ENCODE peak calls at places on chromosomes 4 and X, in seven cellular contexts. D, W, M, E, V, G and A are unnamed samples.

GRCh38 chr4:137707626-137708025 is 175.3 kb upstream of the PCDH18 start:
- DNase-seq in D (no peak), W (no peak), E (no peak), M (no peak), G (no peak), V (no peak), A (no peak)

GRCh38 chrX:130909469-130910136 is 6.6 kb upstream of the ENOX2 start:
- DNase-seq in V (no peak), W (no peak), D (no peak), M (no peak), E (no peak), G (no peak), A (no peak)

GRCh38 chrX:44054863-44055601 is 81.8 kb upstream of the NDP start:
- DNase-seq in G (no peak), V (no peak), M (no peak), D (no peak), W (no peak), E (no peak), A (no peak)

GRCh38 chr4:21845663-21846062 is 102.9 kb downstream of the KCNIP4 start:
- DNase-seq in M (no peak), V (no peak), D (no peak), W (no peak), E (no peak), G (no peak), A (no peak)

GRCh38 chr4:154124539-154125255 is 335.8 kb upstream of the SFRP2 start:
- DNase-seq in W (no peak), M (no peak), D (no peak), G (no peak), V (no peak), E (no peak), A (no peak)

GRCh38 chr4:125664091-125664767 is 349.5 kb downstream of the FAT4 start:
- DNase-seq in M (no peak), V (no peak), W (no peak), G (no peak), E (no peak), D (no peak), A (no peak)

GRCh38 chr4:161696957-161697356 is 466.8 kb downstream of the FSTL5 start:
- DNase-seq in E (no peak), W (no peak), M (no peak), G (no peak), D (peak; percentile 4), V (no peak), A (no peak)

GRCh38 chrX:15714529-15714928 is 23.5 kb upstream of the CA5B start:
- DNase-seq in V (no peak), G (no peak), E (no peak), M (no peak), W (no peak), D (no peak), A (no peak)

GRCh38 chr4:8791609-8792008 is 80.0 kb downstream of the HMX1 start:
- DNase-seq in G (no peak), E (no peak), W (no peak), M (no peak), D (no peak), V (no peak), A (no peak)

GRCh38 chrX:109535578-109535977 is 1.1 kb upstream of the NXT2 start:
- DNase-seq in G (no peak), V (no peak), M (no peak), W (no peak), D (no peak), E (no peak), A (no peak)

GRCh38 chr4:144584428-144584827 is 61.5 kb upstream of the HHIP start:
- DNase-seq in D (no peak), E (no peak), W (no peak), V (no peak), G (no peak), M (no peak), A (no peak)

GRCh38 chrX:29431895-29432294 is 783.5 kb upstream of the MAGEB2 start:
- DNase-seq in V (no peak), D (no peak), W (no peak), M (no peak), G (no peak), E (no peak), A (no peak)

GRCh38 chr4:18686338-18687039 is 664.9 kb upstream of the LCORL start:
- DNase-seq in V (no peak), W (no peak), D (no peak), E (no peak), M (no peak), G (no peak), A (no peak)

GRCh38 chr4:18689308-18689915 is 667.9 kb upstream of the LCORL start:
- DNase-seq in D (peak; percentile 36), M (peak; percentile 41), W (peak; percentile 36), V (no peak), G (peak; percentile 31), E (peak; percentile 74), A (peak; percentile 47)

GRCh38 chr4:18695733-18696527 is 674.4 kb upstream of the LCORL start:
- DNase-seq in M (no peak), E (no peak), V (no peak), W (no peak), G (no peak), D (no peak), A (no peak)

DNA sequence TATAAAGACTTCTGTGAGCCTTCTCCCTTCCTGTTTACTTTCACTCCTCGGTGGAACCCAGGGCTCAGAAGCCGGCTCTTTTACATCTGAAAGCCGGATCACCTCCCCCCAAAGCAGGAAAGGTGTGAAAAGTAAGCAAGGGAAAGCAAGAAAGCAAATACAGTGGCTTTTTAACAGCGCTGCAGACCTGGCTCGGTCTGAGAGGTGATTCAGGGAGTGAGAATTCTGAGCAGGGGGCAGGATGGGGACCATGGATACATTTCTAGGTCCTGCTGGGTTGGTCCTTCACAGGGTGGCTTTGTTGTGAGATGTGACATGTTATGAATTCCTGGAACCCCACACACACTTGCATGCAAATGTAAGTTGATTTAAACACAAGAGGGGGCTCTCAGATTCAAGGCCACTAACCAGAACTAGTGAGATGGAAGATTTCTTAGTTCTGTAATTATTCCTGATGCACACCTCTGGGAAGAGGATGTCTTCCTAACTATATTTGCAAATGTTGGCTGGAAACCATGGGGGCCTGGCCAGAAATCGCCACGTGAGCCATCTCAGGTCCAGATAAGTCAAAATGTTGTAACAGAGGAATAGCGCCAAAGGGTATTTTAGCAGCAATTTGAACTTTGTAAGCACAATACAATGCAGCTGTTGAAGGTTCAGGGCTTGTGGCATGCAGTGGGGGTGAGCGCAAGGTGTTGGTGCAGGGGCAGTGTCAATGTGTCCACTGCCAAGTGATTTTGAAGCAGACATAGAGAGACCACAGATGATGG is 670.1 kb upstream of the LCORL start:
- DNase-seq in M (no peak), E (no peak), V (no peak), W (no peak), G (no peak), D (no peak), A (no peak)
- H3K27ac ChIP-seq in M (no peak overlapping the region), E (no peak overlapping the region), V (no peak overlapping the region), W (no peak overlapping the region), G (no peak overlapping the region), D (no peak overlapping the region), A (no peak overlapping the region)

GRCh38 chrX:115023811-115024210 is 6.4 kb upstream of the IL13RA2 start:
- DNase-seq in M (no peak), V (no peak), W (no peak), D (no peak), G (no peak), E (no peak), A (no peak)
- H3K4me1 ChIP-seq in M (no peaks in the 10 kb centered on the region), V (no peaks in the 10 kb centered on the region), W (no peaks in the 10 kb centered on the region), D (no peaks in the 10 kb centered on the region), G (no peaks in the 10 kb centered on the region), E (no peaks in the 10 kb centered on the region), A (no peaks in the 10 kb centered on the region)

GRCh38 chrX:154526901-154527675 is 11.1 kb upstream of the FAM3A start:
- DNase-seq in G (peak; percentile 79), D (peak; percentile 89), M (peak; percentile 61), E (peak; percentile 91), W (peak; percentile 72), V (peak; percentile 82), A (peak; percentile 82)
- TF ChIP-seq POLR2A in G (no peak), D (peak; percentile 32), M (peak; percentile 25), E (no peak), W (no peak), V (no peak), A (no peak)

DNA sequence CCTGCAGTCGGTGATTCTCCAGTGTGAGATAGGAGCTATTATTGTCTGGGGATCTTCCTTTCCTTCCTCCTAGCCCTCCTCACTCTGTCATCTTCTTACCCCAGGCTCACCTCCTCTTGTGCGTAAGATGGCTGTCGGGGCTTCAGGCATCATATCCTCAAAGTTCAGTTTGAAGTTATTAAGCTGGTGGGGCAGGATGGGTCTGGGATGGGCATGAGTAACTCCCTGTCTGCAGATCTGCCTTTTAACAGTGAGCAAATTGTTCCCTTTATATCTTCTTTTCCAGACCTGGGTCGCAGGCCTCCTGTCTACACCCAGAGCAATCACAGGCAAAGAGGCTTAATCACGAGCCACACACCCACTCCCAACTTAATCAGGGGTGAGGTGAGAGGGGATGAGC is 900 bp upstream of the MTMR1 start:
- DNase-seq in G (no peak), E (no peak), W (no peak), M (no peak), V (no peak), D (no peak), A (no peak)
- H3K27ac ChIP-seq in G (peak overlapping the region; percentile 86), E (peak overlapping the region; percentile 82), W (peak overlapping the region; percentile 90), M (peak overlapping the region; percentile 79), V (peak overlapping the region; percentile 72), D (peak overlapping the region; percentile 85), A (peak overlapping the region; percentile 73)

DNA sequence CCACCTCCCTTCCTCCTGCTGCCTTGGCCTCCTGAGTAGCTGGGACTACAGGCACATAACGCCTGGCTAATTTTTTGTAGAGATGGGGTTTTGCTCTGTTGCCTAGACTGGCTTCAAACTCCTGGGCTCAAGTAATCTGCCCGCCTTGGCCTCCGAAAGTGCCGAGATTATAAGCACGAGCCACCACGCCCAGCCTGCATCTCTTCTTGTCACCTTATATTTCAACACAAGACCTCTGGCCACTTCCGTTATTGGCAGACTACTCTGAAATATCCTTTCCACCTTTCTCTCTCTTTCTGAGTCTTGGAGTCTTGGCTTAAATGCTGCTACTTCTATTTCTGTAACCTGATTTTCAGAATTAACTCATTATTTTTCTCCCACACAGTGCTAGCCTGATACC is 5.6 kb downstream of the KIAA0232 start:
- DNase-seq in G (peak; percentile 64), W (no peak), V (no peak), E (no peak), M (no peak), D (no peak), A (no peak)
- H3K4me1 ChIP-seq in G (peaks cover 15% of the 10 kb centered on the region), W (peaks cover 9% of the 10 kb centered on the region), V (peaks cover 53% of the 10 kb centered on the region), E (peaks cover 64% of the 10 kb centered on the region), M (peaks cover 17% of the 10 kb centered on the region), D (peaks cover 25% of the 10 kb centered on the region), A (peaks cover 2% of the 10 kb centered on the region)

GRCh38 chrX:101348452-101349222 is at the start of gene TIMM8A:
- DNase-seq in W (peak; percentile 62), M (peak; percentile 48), V (peak; percentile 88), E (peak; percentile 89), G (peak; percentile 81), D (peak; percentile 82), A (peak; percentile 75)
- TF ChIP-seq POLR2A in W (no peak), M (peak; percentile 40), V (peak; percentile 43), E (no peak), G (no peak), D (peak; percentile 95), A (no peak)

GRCh38 chrX:39821011-39821708 is 276.6 kb downstream of the BCOR start:
- DNase-seq in W (no peak), M (peak; percentile 17), V (peak; percentile 62), G (no peak), D (no peak), E (no peak), A (peak; percentile 67)
- H3K27ac ChIP-seq in W (no peak overlapping the region), M (no peak overlapping the region), V (no peak overlapping the region), G (peak overlapping the region; percentile 55), D (peak overlapping the region; percentile 77), E (peak overlapping the region; percentile 17), A (no peak overlapping the region)